ENCODE peak calls at places on chromosomes 12 and 14, in six cellular contexts. F is mesendoderm, X is neuronal stem cell, O is A673, Y is uterus, B is left lung. J is an unnamed sample. For H3K27me3, the result is how much of the 10 kb centered on the place peaks cover.

GRCh38 chr12:54398995-54399793 is 14.7 kb upstream of the ZNF385A start:
- DNase-seq in Y (peak), O (peak), B (peak), F (peak), X (peak), J (peak)

GRCh38 chr14:103128631-103129300 is 5.5 kb downstream of the TNFAIP2 start:
- DNase-seq in Y (peak), X (no peak), O (no peak), B (no peak), F (no peak), J (no peak)

GRCh38 chr12:14988035-14988434 is 15.2 kb downstream of the PDE6H start:
- DNase-seq in Y (no peak), O (no peak), B (no peak), F (no peak), X (no peak), J (peak)

GRCh38 chr14:95998656-95999055 is 40.5 kb upstream of the C14orf132 start:
- DNase-seq in B (no peak), F (peak), O (peak), Y (no peak), X (no peak), J (peak)

GRCh38 chr14:36785511-36785910 is 123.9 kb downstream of the PAX9 start:
- DNase-seq in B (no peak), X (no peak), F (no peak), O (no peak), Y (no peak), J (no peak)

GRCh38 chr12:49369723-49370145 is 2.5 kb downstream of the SPATS2 start:
- DNase-seq in Y (peak), O (peak), X (no peak), B (no peak), F (peak), J (peak)

GRCh38 chr14:90483551-90483950 is 86.7 kb downstream of the CALM1 start:
- DNase-seq in O (no peak), B (no peak), F (no peak), Y (no peak), X (no peak), J (no peak)

GRCh38 chr12:64532734-64533351 is 77.5 kb upstream of the RASSF3 start:
- DNase-seq in X (no peak), O (no peak), F (peak), B (no peak), Y (no peak), J (no peak)

GRCh38 chr14:92449404-92449975 is 64.1 kb upstream of the RIN3 start:
- DNase-seq in F (no peak), Y (no peak), B (no peak), O (no peak), X (no peak), J (no peak)

GRCh38 chr12:54439521-54440255 is 20.6 kb upstream of the ITGA5 start:
- DNase-seq in X (no peak), B (no peak), O (peak), Y (no peak), F (peak), J (peak)

GRCh38 chr14:43665570-43666267 is 841.4 kb downstream of the FSCB start:
- DNase-seq in F (no peak), X (no peak), Y (no peak), O (no peak), B (no peak), J (no peak)

GRCh38 chr14:33946679-33947078 is 4.2 kb downstream of the EGLN3 start:
- DNase-seq in O (no peak), F (no peak), X (no peak), B (no peak), Y (no peak), J (no peak)

GRCh38 chr12:56115329-56115728 is 1.1 kb upstream of the RPL41 start:
- DNase-seq in B (peak), X (no peak), F (peak), O (no peak), Y (no peak), J (no peak)

GRCh38 chr12:23464241-23464812 is 485.1 kb downstream of the SOX5 start:
- DNase-seq in X (no peak), B (no peak), F (peak), Y (no peak), O (no peak), J (no peak)

GRCh38 chr12:52691765-52692150 is 11.6 kb upstream of the KRT1 start:
- DNase-seq in B (no peak), X (no peak), O (no peak), Y (no peak), F (no peak), J (no peak)

GRCh38 chr12:52695039-52695438 is 8.3 kb downstream of the KRT77 start:
- DNase-seq in F (no peak), Y (no peak), B (no peak), X (no peak), O (no peak), J (no peak)

GRCh38 chr12:52691076-52691764 is 11.0 kb upstream of the KRT1 start:
- DNase-seq in B (no peak), O (peak), F (no peak), Y (no peak), X (no peak), J (no peak)

GRCh38 chr12:52692253-52692652 is 11.1 kb downstream of the KRT77 start:
- DNase-seq in O (no peak), X (no peak), Y (no peak), B (no peak), F (peak), J (no peak)

GRCh38 chr12:52693261-52693660 is 10.1 kb downstream of the KRT77 start:
- DNase-seq in Y (no peak), X (no peak), B (no peak), O (no peak), F (no peak), J (no peak)
- H3K27ac ChIP-seq in Y (no peak), X (no peak), B (no peak), O (no peak), F (no peak), J (no peak)

DNA sequence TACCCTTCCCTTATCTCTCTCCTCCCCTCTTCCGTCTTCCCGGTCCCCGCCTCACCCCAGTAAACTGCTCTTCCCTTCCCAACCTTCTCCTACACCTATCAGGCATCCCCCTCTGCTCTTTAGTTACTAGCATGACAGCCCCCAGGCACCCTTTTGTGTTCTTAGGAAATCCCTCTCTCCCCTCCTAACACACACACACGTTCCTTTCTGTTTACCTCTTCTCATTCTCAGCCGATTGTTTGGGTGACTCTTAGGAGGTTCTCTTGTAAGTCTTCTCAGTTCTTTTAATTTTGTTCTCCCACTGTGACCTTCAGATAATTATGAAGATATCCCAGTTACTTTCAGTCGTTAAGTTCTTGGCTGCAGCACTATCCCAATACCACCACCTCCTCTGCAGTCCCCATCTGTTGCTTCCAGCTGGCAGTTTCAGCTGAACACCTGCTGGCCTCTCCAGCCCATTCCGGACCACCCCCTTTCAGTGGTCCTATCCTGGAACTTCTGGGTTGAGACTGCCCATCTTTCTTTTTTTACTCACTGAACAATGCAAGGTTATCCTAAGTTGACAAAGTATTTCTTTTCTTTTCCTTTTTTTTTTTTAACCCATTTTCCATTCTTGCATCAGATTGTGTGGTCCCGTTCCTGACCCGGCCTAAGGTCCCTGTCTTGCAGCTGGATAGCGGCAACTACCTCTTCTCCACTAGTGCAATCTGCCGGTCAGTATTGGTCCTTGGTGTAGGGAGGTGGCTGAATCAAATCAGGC is 709 bp downstream of the MARS1 start:
- DNase-seq in O (no peak), X (no peak), Y (no peak), F (peak), B (no peak), J (no peak)
- H3K27me3 ChIP-seq in O (under half), X (under half), Y (under half), F (under half), B (under half), J (under half)

DNA sequence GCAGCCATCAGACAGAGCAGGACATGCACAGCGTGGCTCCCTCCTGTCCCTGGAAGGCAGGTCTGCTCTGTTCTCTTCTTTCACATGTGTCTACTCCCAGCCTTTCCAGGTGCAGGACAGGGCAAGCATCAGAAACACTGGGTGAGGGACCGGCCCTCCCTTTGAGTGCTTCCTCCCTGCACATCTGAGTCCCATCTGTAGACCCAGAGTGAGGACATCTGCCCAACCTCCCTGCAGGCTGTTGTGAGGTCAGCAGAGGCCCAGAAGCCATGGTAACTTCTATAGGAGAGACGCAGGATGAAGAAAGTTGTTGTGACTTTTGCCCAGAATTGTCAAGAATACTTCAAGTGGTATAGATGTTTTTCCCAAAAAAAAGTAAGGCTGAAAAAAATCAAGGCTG is 282.7 kb downstream of the CACNA1C start:
- DNase-seq in F (no peak), Y (no peak), B (no peak), X (no peak), O (peak), J (no peak)
- H3K27ac ChIP-seq in F (no peak), Y (peak), B (no peak), X (no peak), O (peak), J (peak)

GRCh38 chr12:10126401-10126800 is 3.6 kb downstream of the CLEC7A start:
- DNase-seq in B (no peak), X (no peak), Y (no peak), F (no peak), O (no peak), J (no peak)
- H3K27me3 ChIP-seq in B (under half), X (under half), Y (under half), F (under half), O (under half), J (under half)

GRCh38 chr14:68248481-68249255 is 429.1 kb downstream of the RAD51B start:
- DNase-seq in O (peak), X (peak), F (peak), B (peak), Y (peak), J (peak)
- H3K27ac ChIP-seq in O (no peak), X (peak), F (no peak), B (peak), Y (peak), J (peak)

GRCh38 chr14:105536691-105537579 is 10.6 kb downstream of the TMEM121 start:
- DNase-seq in X (no peak), Y (no peak), F (no peak), B (no peak), O (no peak), J (no peak)
- H3K27me3 ChIP-seq in X (under half), Y (under half), F (under half), B (half or more), O (under half), J (under half)

GRCh38 chr14:68506021-68506644 is 286.7 kb downstream of the ZFP36L1 start:
- DNase-seq in O (peak), Y (no peak), X (no peak), B (no peak), F (peak), J (no peak)

GRCh38 chr14:68507544-68508081 is 285.3 kb downstream of the ZFP36L1 start:
- DNase-seq in Y (no peak), B (no peak), O (no peak), X (no peak), F (no peak), J (no peak)

GRCh38 chr14:68508581-68508980 is 284.3 kb downstream of the ZFP36L1 start:
- DNase-seq in O (no peak), B (no peak), F (no peak), Y (no peak), X (no peak), J (no peak)

GRCh38 chr14:68504861-68505260 is 288.0 kb downstream of the ZFP36L1 start:
- DNase-seq in F (peak), X (no peak), B (no peak), O (no peak), Y (no peak), J (no peak)

DNA sequence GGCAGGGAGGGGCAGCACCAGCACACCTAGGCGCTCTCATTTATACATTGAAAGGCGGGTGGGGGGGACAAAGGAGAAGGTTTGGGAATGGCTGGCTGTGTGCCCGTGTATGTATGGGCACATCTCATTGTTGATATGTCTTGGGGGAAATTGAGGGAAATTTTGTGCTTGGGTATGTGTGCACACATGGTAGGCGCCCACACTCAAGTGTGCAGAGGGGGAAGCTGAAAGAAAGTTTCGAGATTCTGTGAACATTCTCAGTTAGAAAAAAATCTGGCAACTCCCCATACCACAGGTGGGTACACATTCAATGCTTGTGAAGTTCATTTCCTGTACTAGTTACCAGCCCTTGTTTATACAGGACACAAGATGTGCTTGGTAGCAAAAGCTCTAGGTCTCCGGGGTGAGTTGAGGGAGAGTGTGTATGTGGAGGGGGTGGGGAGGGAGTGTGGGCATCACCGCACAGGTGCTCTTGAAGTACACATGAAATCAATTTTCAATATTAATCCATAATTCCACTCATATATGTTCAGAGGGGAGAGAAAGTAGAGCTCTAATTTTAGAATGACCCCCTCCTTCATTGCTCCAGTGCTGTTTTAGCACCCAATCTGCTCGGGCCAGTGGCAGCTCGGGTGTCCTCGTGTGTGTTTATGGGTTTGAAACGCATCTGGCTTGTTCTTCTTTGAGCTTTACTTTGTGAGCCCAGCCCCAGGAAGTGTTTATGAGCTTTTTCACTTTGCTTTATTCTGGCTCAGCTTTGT is 286.0 kb downstream of the ZFP36L1 start:
- DNase-seq in O (no peak), F (no peak), B (no peak), Y (no peak), X (no peak), J (no peak)
- H3K27ac ChIP-seq in O (no peak), F (no peak), B (peak), Y (peak), X (peak), J (no peak)